ENCODE peak calls at places on chromosomes 5 and 9, in five cellular contexts. A, D, G, F and K are unnamed samples.

GRCh38 chr5:145976431-145977155 is 40.2 kb downstream of the SH3RF2 start:
- DNase-seq in A (no peak), D (no peak), G (no peak), F (no peak), K (no peak)

GRCh38 chr5:150124111-150124557 is 31.5 kb downstream of the PDGFRB start:
- DNase-seq in A (no peak), D (no peak), G (no peak), F (no peak), K (no peak)

GRCh38 chr5:173968154-173968553 is 20.8 kb upstream of the C5orf47 start:
- DNase-seq in A (peak), D (no peak), G (no peak), F (no peak), K (no peak)

GRCh38 chr5:22250528-22250927 is 602.6 kb downstream of the CDH12 start:
- DNase-seq in A (no peak), D (no peak), G (no peak), F (no peak), K (no peak)

GRCh38 chr5:6419340-6419852 is 29.3 kb upstream of the UBE2QL1 start:
- DNase-seq in A (no peak), D (no peak), G (peak), F (no peak), K (no peak)

GRCh38 chr5:137440800-137441199 is 58.3 kb downstream of the SPOCK1 start:
- DNase-seq in A (no peak), D (no peak), G (no peak), F (no peak), K (no peak)

GRCh38 chr9:87194471-87194870 is 247.2 kb upstream of the GAS1 start:
- DNase-seq in A (no peak), D (no peak), G (no peak), F (peak), K (peak)

GRCh38 chr5:102152906-102153787 is 142.9 kb downstream of the SLCO4C1 start:
- DNase-seq in A (peak), D (no peak), G (peak), F (peak), K (no peak)

GRCh38 chr5:38718874-38719391 is 126.9 kb upstream of the OSMR start:
- DNase-seq in A (peak), D (no peak), G (no peak), F (no peak), K (no peak)

GRCh38 chr5:139647406-139648204 is 544 bp upstream of the CXXC5 start:
- DNase-seq in A (no peak), D (no peak), G (no peak), F (no peak), K (no peak)

GRCh38 chr9:35452481-35452880 is 37.4 kb upstream of the RUSC2 start:
- DNase-seq in A (no peak), D (no peak), G (no peak), F (peak), K (no peak)

GRCh38 chr9:129655142-129655541 is 10.3 kb upstream of the PRRX2 start:
- DNase-seq in A (no peak), D (no peak), G (no peak), F (no peak), K (no peak)

GRCh38 chr5:67771221-67771620 is 444.3 kb upstream of the PIK3R1 start:
- DNase-seq in A (no peak), D (no peak), G (no peak), F (no peak), K (no peak)

GRCh38 chr9:111744363-111744762 is 50.4 kb downstream of the SHOC1 start:
- DNase-seq in A (no peak), D (no peak), G (no peak), F (no peak), K (peak)

GRCh38 chr9:8856686-8857329 is 1057.2 kb upstream of the DMAC1 start:
- DNase-seq in A (no peak), D (no peak), G (no peak), F (no peak), K (no peak)